ENCODE peak calls at places on chromosomes 12 and 14, in four cellular contexts. E is activated B cell treated with CpG ODN at 0.5 μM for 24 hours; I is Panc1; B is CD4-positive, alpha-beta T cell. D is an unnamed sample.

GRCh38 chr14:103801459-103801858 is 45.9 kb downstream of the PPP1R13B start:
- DNase-seq in I (no peak), E (no peak), B (no peak), D (no peak)

GRCh38 chr12:27226319-27226984 is 17.6 kb upstream of the STK38L start:
- DNase-seq in E (no peak), B (no peak), I (no peak), D (no peak)

GRCh38 chr12:126362964-126363363 is 1297.7 kb downstream of the AACS start:
- DNase-seq in I (no peak), B (no peak), E (no peak), D (no peak)

GRCh38 chr14:68016243-68016914 is 196.8 kb downstream of the RAD51B start:
- DNase-seq in E (no peak), I (no peak), B (no peak), D (no peak)

GRCh38 chr12:32983968-32984367 is 87.4 kb upstream of the PKP2 start:
- DNase-seq in B (no peak), I (no peak), E (no peak), D (no peak)

GRCh38 chr14:23494223-23494622 is 24.7 kb downstream of the NGDN start:
- DNase-seq in I (no peak), E (no peak), B (no peak), D (no peak)

GRCh38 chr12:5329118-5329517 is 102.8 kb upstream of the NTF3 start:
- DNase-seq in E (no peak), B (no peak), I (no peak), D (no peak)

GRCh38 chr14:75198291-75198933 is 22.0 kb upstream of the TMED10 start:
- DNase-seq in E (no peak), I (no peak), B (no peak), D (no peak)

GRCh38 chr12:63068857-63069442 is 82.1 kb downstream of the AVPR1A start:
- DNase-seq in E (no peak), B (no peak), I (peak; percentile 28), D (no peak)

GRCh38 chr14:104394606-104394910 is 185.0 kb upstream of the C14orf180 start:
- DNase-seq in E (no peak), I (no peak), B (no peak), D (peak; percentile 29)

DNA sequence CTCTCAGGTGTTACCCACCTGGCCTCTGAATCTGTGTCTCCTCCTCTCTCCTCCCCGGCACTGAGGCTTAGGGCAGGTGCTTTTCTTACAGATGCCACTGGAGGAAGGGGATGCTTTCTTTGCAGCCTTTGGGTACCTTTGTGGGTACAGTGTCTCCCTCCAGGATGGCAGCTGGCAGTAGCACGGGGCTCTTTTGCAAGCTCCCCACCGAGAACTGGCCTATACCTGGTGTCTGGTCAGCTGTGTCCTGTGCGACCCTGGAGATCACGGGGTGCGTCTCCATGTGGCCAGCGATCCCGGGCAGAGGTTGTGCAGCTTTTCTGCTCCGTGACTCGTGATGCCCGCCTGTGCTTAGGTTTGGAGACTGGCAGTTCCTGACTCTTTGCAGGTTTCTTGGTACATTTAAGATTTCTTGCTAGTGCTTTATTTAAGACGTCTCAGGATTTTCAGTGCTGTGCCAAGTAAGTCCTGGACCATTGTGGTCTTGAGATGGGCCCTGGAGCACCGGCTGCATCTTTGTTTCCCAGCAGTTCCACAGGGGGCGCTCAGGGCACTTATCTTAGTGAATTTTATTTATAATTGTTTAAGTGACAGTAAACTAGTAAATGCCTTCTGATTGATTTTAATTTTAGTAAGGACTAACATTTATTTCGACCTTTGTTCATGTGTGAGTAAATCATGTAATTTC is 68.9 kb downstream of the DDX51 start:
- DNase-seq in E (no peak), I (no peak), B (no peak), D (no peak)
- TF ChIP-seq CTCF in E (no peak), I (peak; percentile 79), B (no peak), D (no peak)

GRCh38 chr14:72291908-72292688 is 359.9 kb downstream of the RGS6 start:
- DNase-seq in B (no peak), E (no peak), I (peak; percentile 15), D (peak; percentile 59)

DNA sequence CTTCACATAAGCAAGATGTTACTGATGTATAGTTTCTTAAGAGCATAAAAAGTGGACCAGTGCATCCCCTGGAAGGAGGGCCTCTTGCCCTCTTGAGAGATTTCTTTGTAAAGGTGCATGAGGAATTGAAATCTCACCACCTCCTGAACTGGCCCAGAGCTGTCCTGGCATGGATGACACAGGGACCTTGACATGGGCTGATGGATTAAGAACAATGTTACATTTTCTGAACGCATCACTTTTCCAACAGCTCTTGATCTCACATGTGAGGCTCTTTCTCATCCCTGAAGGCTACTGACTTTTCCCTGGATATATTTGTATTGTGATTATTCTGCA is 360.4 kb downstream of the RGS6 start:
- DNase-seq in B (no peak), I (no peak), E (no peak), D (no peak)
- TF ChIP-seq CTCF in B (no peak), I (peak; percentile 19), E (no peak), D (no peak)

GRCh38 chr12:86186449-86186848 is 69.7 kb downstream of the MGAT4C start:
- DNase-seq in E (no peak), B (no peak), I (no peak), D (no peak)
- TF ChIP-seq CTCF in E (no peak), B (no peak), I (no peak), D (no peak)

GRCh38 chr12:117120787-117121186 is 21.6 kb upstream of the TESC start:
- DNase-seq in B (no peak), I (no peak), E (no peak), D (no peak)
- TF ChIP-seq CTCF in B (no peak), I (no peak), E (no peak), D (no peak)

GRCh38 chr12:51814311-51815088 is 34.0 kb downstream of the FIGNL2 start:
- DNase-seq in I (no peak), B (peak; percentile 48), E (peak; percentile 64), D (peak; percentile 86)
- TF ChIP-seq CTCF in I (peak; percentile 97), B (peak; percentile 38), E (no peak), D (peak; percentile 72)

DNA sequence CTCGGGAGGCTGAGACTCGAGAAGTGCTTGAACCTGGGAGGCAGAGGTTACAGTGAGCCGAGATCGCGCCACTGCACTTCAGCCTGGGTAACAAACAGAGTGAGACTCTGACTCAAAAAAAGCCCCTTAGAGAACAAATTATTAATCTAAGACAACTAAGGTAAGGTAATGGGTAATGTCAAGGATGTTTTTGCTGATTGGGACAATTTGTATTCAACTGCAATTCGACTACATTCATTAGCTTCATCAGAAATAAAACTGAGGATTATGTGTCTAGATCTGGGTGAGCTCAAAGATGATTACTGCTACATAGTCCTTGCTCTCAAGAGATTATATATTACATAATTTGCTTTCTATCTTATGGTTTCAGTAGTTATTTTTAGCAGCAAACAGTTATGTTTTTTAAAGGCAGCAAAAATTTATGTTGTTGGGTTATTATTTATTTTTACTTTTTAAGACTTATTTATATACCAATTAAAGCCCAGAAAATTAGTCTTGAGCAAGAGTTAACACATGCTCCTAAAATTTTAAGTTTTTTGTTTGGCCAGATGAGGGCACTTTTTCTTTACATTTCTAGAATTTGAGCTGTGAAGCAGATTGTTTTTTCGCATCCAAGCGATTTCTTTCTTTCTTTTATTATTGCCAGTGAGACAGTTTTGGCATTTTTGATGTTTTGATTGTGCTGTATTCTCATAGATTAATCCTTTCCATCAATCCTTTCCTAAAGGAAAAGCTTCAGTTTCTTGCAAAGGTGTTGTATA is 52.3 kb downstream of the PLEKHA5 start:
- DNase-seq in E (no peak), B (no peak), I (no peak), D (no peak)
- TF ChIP-seq CTCF in E (no peak), B (no peak), I (peak; percentile 12), D (no peak)

D was measured in GM13976.